ENCODE peak calls at places on chromosomes 12 and 14, in ten cellular contexts. One of them, this sample, is unnamed.

GRCh38 chr12:127272864-127273263 is 994.1 kb upstream of the TMEM132C start:
- DNase-seq in Right ventricle myocardium superior: no peak
- DNase-seq in ureter: no peak
- DNase-seq in DND-41: no peak
- DNase-seq in hepatic stellate cell: peak; percentile 24
- DNase-seq in AG09319: peak; percentile 46
- DNase-seq in PC-9: no peak
- DNase-seq in naive B cell: no peak
- DNase-seq in activated CD4-positive, alpha-beta T cell treated with anti-CD3 and anti-CD28 coated beads for 1 hour: no peak
- DNase-seq in testis: no peak
- DNase-seq in this sample: peak; percentile 59

GRCh38 chr12:26680724-26681455 is 152.1 kb downstream of the ITPR2 start:
- DNase-seq in Right ventricle myocardium superior: no peak
- DNase-seq in ureter: no peak
- DNase-seq in DND-41: no peak
- DNase-seq in hepatic stellate cell: no peak
- DNase-seq in AG09319: peak; percentile 8
- DNase-seq in PC-9: no peak
- DNase-seq in naive B cell: no peak
- DNase-seq in activated CD4-positive, alpha-beta T cell treated with anti-CD3 and anti-CD28 coated beads for 1 hour: no peak
- DNase-seq in testis: no peak
- DNase-seq in this sample: no peak

GRCh38 chr12:47885012-47885501 is 19.7 kb downstream of the VDR start:
- DNase-seq in Right ventricle myocardium superior: no peak
- DNase-seq in ureter: no peak
- DNase-seq in DND-41: no peak
- DNase-seq in hepatic stellate cell: no peak
- DNase-seq in AG09319: no peak
- DNase-seq in PC-9: no peak
- DNase-seq in naive B cell: no peak
- DNase-seq in activated CD4-positive, alpha-beta T cell treated with anti-CD3 and anti-CD28 coated beads for 1 hour: no peak
- DNase-seq in testis: no peak
- DNase-seq in this sample: no peak

GRCh38 chr12:56863789-56864188 is 70.4 kb downstream of the SDR9C7 start:
- DNase-seq in Right ventricle myocardium superior: no peak
- DNase-seq in ureter: no peak
- DNase-seq in DND-41: no peak
- DNase-seq in hepatic stellate cell: no peak
- DNase-seq in AG09319: no peak
- DNase-seq in PC-9: no peak
- DNase-seq in naive B cell: no peak
- DNase-seq in activated CD4-positive, alpha-beta T cell treated with anti-CD3 and anti-CD28 coated beads for 1 hour: no peak
- DNase-seq in testis: no peak
- DNase-seq in this sample: no peak

GRCh38 chr12:124702736-124703135 is 135.3 kb upstream of the NCOR2 start:
- DNase-seq in Right ventricle myocardium superior: no peak
- DNase-seq in ureter: no peak
- DNase-seq in DND-41: no peak
- DNase-seq in hepatic stellate cell: no peak
- DNase-seq in AG09319: no peak
- DNase-seq in PC-9: no peak
- DNase-seq in naive B cell: no peak
- DNase-seq in activated CD4-positive, alpha-beta T cell treated with anti-CD3 and anti-CD28 coated beads for 1 hour: no peak
- DNase-seq in testis: no peak
- DNase-seq in this sample: no peak

GRCh38 chr12:92926549-92926948 is 2.5 kb downstream of the EEA1 start:
- DNase-seq in Right ventricle myocardium superior: no peak
- DNase-seq in ureter: no peak
- DNase-seq in DND-41: no peak
- DNase-seq in hepatic stellate cell: no peak
- DNase-seq in AG09319: no peak
- DNase-seq in PC-9: no peak
- DNase-seq in naive B cell: no peak
- DNase-seq in activated CD4-positive, alpha-beta T cell treated with anti-CD3 and anti-CD28 coated beads for 1 hour: no peak
- DNase-seq in testis: no peak
- DNase-seq in this sample: no peak

GRCh38 chr12:102702447-102703114 is 214.5 kb downstream of the PAH start:
- DNase-seq in Right ventricle myocardium superior: peak; percentile 33
- DNase-seq in ureter: peak; percentile 46
- DNase-seq in DND-41: peak; percentile 27
- DNase-seq in hepatic stellate cell: peak; percentile 26
- DNase-seq in AG09319: peak; percentile 51
- DNase-seq in PC-9: peak; percentile 39
- DNase-seq in naive B cell: peak; percentile 20
- DNase-seq in activated CD4-positive, alpha-beta T cell treated with anti-CD3 and anti-CD28 coated beads for 1 hour: no peak
- DNase-seq in testis: peak; percentile 88
- DNase-seq in this sample: no peak

GRCh38 chr12:80419660-80420059 is 24.4 kb upstream of the PTPRQ start:
- DNase-seq in Right ventricle myocardium superior: no peak
- DNase-seq in ureter: no peak
- DNase-seq in DND-41: no peak
- DNase-seq in hepatic stellate cell: no peak
- DNase-seq in AG09319: peak; percentile 10
- DNase-seq in PC-9: no peak
- DNase-seq in naive B cell: no peak
- DNase-seq in activated CD4-positive, alpha-beta T cell treated with anti-CD3 and anti-CD28 coated beads for 1 hour: no peak
- DNase-seq in testis: no peak
- DNase-seq in this sample: no peak

GRCh38 chr12:124484067-124484466 is 83.3 kb downstream of the NCOR2 start:
- DNase-seq in Right ventricle myocardium superior: peak; percentile 35
- DNase-seq in ureter: no peak
- DNase-seq in DND-41: no peak
- DNase-seq in hepatic stellate cell: no peak
- DNase-seq in AG09319: no peak
- DNase-seq in PC-9: no peak
- DNase-seq in naive B cell: no peak
- DNase-seq in activated CD4-positive, alpha-beta T cell treated with anti-CD3 and anti-CD28 coated beads for 1 hour: no peak
- DNase-seq in testis: no peak
- DNase-seq in this sample: no peak

GRCh38 chr14:87409401-87409800 is 583.6 kb downstream of the GALC start:
- DNase-seq in Right ventricle myocardium superior: no peak
- DNase-seq in ureter: no peak
- DNase-seq in DND-41: no peak
- DNase-seq in hepatic stellate cell: no peak
- DNase-seq in AG09319: no peak
- DNase-seq in PC-9: no peak
- DNase-seq in naive B cell: no peak
- DNase-seq in activated CD4-positive, alpha-beta T cell treated with anti-CD3 and anti-CD28 coated beads for 1 hour: no peak
- DNase-seq in testis: no peak
- DNase-seq in this sample: no peak

GRCh38 chr14:70972107-70972976 is 65.1 kb downstream of the PCNX1 start:
- DNase-seq in Right ventricle myocardium superior: peak; percentile 76
- DNase-seq in ureter: peak; percentile 88
- DNase-seq in DND-41: peak; percentile 83
- DNase-seq in hepatic stellate cell: peak; percentile 26
- DNase-seq in AG09319: peak; percentile 75
- DNase-seq in PC-9: peak; percentile 61
- DNase-seq in naive B cell: peak; percentile 65
- DNase-seq in activated CD4-positive, alpha-beta T cell treated with anti-CD3 and anti-CD28 coated beads for 1 hour: peak; percentile 71
- DNase-seq in testis: peak; percentile 95
- DNase-seq in this sample: peak; percentile 89

GRCh38 chr12:726281-727140 is 25.9 kb upstream of the WNK1 start:
- DNase-seq in Right ventricle myocardium superior: no peak
- DNase-seq in ureter: no peak
- DNase-seq in DND-41: no peak
- DNase-seq in hepatic stellate cell: no peak
- DNase-seq in AG09319: no peak
- DNase-seq in PC-9: no peak
- DNase-seq in naive B cell: no peak
- DNase-seq in activated CD4-positive, alpha-beta T cell treated with anti-CD3 and anti-CD28 coated beads for 1 hour: no peak
- DNase-seq in testis: no peak
- DNase-seq in this sample: no peak

GRCh38 chr12:3445127-3445978 is 45.6 kb upstream of the PRMT8 start:
- DNase-seq in Right ventricle myocardium superior: no peak
- DNase-seq in ureter: no peak
- DNase-seq in DND-41: no peak
- DNase-seq in hepatic stellate cell: no peak
- DNase-seq in AG09319: no peak
- DNase-seq in PC-9: no peak
- DNase-seq in naive B cell: no peak
- DNase-seq in activated CD4-positive, alpha-beta T cell treated with anti-CD3 and anti-CD28 coated beads for 1 hour: no peak
- DNase-seq in testis: no peak
- DNase-seq in this sample: no peak

GRCh38 chr12:32217354-32218310 is 111.0 kb downstream of the BICD1 start:
- DNase-seq in Right ventricle myocardium superior: no peak
- DNase-seq in ureter: no peak
- DNase-seq in DND-41: no peak
- DNase-seq in hepatic stellate cell: peak; percentile 38
- DNase-seq in AG09319: peak; percentile 41
- DNase-seq in PC-9: no peak
- DNase-seq in naive B cell: no peak
- DNase-seq in activated CD4-positive, alpha-beta T cell treated with anti-CD3 and anti-CD28 coated beads for 1 hour: no peak
- DNase-seq in testis: no peak
- DNase-seq in this sample: no peak

GRCh38 chr12:22625671-22626251 is 790 bp downstream of the ETNK1 start:
- DNase-seq in Right ventricle myocardium superior: no peak
- DNase-seq in ureter: peak; percentile 46
- DNase-seq in DND-41: peak; percentile 46
- DNase-seq in hepatic stellate cell: peak; percentile 10
- DNase-seq in AG09319: no peak
- DNase-seq in PC-9: no peak
- DNase-seq in naive B cell: peak; percentile 25
- DNase-seq in activated CD4-positive, alpha-beta T cell treated with anti-CD3 and anti-CD28 coated beads for 1 hour: no peak
- DNase-seq in testis: peak; percentile 67
- DNase-seq in this sample: no peak

GRCh38 chr14:56333361-56334279 is 215.4 kb downstream of the PELI2 start:
- DNase-seq in Right ventricle myocardium superior: no peak
- DNase-seq in ureter: no peak
- DNase-seq in DND-41: peak; percentile 28
- DNase-seq in hepatic stellate cell: peak; percentile 66
- DNase-seq in AG09319: no peak
- DNase-seq in PC-9: peak; percentile 41
- DNase-seq in naive B cell: no peak
- DNase-seq in activated CD4-positive, alpha-beta T cell treated with anti-CD3 and anti-CD28 coated beads for 1 hour: no peak
- DNase-seq in testis: no peak
- DNase-seq in this sample: no peak

GRCh38 chr12:57044856-57045255 is 5.1 kb downstream of the MYO1A start:
- DNase-seq in Right ventricle myocardium superior: no peak
- DNase-seq in ureter: no peak
- DNase-seq in DND-41: no peak
- DNase-seq in hepatic stellate cell: no peak
- DNase-seq in AG09319: no peak
- DNase-seq in PC-9: no peak
- DNase-seq in naive B cell: no peak
- DNase-seq in activated CD4-positive, alpha-beta T cell treated with anti-CD3 and anti-CD28 coated beads for 1 hour: no peak
- DNase-seq in testis: no peak
- DNase-seq in this sample: no peak

GRCh38 chr14:104865631-104866441 is 768 bp downstream of the CEP170B start:
- DNase-seq in Right ventricle myocardium superior: peak; percentile 77
- DNase-seq in ureter: peak; percentile 71
- DNase-seq in DND-41: no peak
- DNase-seq in hepatic stellate cell: peak; percentile 85
- DNase-seq in AG09319: peak; percentile 24
- DNase-seq in PC-9: peak; percentile 54
- DNase-seq in naive B cell: no peak
- DNase-seq in activated CD4-positive, alpha-beta T cell treated with anti-CD3 and anti-CD28 coated beads for 1 hour: no peak
- DNase-seq in testis: peak; percentile 69
- DNase-seq in this sample: peak; percentile 86

GRCh38 chr14:20801726-20802125 is 918 bp downstream of the RNASE1 start:
- DNase-seq in Right ventricle myocardium superior: peak; percentile 56
- DNase-seq in ureter: no peak
- DNase-seq in DND-41: no peak
- DNase-seq in hepatic stellate cell: no peak
- DNase-seq in AG09319: no peak
- DNase-seq in PC-9: no peak
- DNase-seq in naive B cell: no peak
- DNase-seq in activated CD4-positive, alpha-beta T cell treated with anti-CD3 and anti-CD28 coated beads for 1 hour: no peak
- DNase-seq in testis: peak; percentile 58
- DNase-seq in this sample: no peak

GRCh38 chr12:126483145-126484068 is 1418.2 kb downstream of the AACS start:
- DNase-seq in Right ventricle myocardium superior: no peak
- DNase-seq in ureter: no peak
- DNase-seq in DND-41: no peak
- DNase-seq in hepatic stellate cell: no peak
- DNase-seq in AG09319: no peak
- DNase-seq in PC-9: peak; percentile 74
- DNase-seq in naive B cell: no peak
- DNase-seq in activated CD4-positive, alpha-beta T cell treated with anti-CD3 and anti-CD28 coated beads for 1 hour: no peak
- DNase-seq in testis: no peak
- DNase-seq in this sample: no peak

GRCh38 chr14:100019156-100019882 is 45.9 kb upstream of the EVL start:
- DNase-seq in Right ventricle myocardium superior: no peak
- DNase-seq in ureter: no peak
- DNase-seq in DND-41: peak; percentile 20
- DNase-seq in hepatic stellate cell: no peak
- DNase-seq in AG09319: no peak
- DNase-seq in PC-9: no peak
- DNase-seq in naive B cell: no peak
- DNase-seq in activated CD4-positive, alpha-beta T cell treated with anti-CD3 and anti-CD28 coated beads for 1 hour: no peak
- DNase-seq in testis: no peak
- DNase-seq in this sample: no peak

GRCh38 chr12:116528067-116528466 is 31.1 kb upstream of the MAP1LC3B2 start:
- DNase-seq in Right ventricle myocardium superior: no peak
- DNase-seq in ureter: no peak
- DNase-seq in DND-41: no peak
- DNase-seq in hepatic stellate cell: no peak
- DNase-seq in AG09319: no peak
- DNase-seq in PC-9: peak; percentile 95
- DNase-seq in naive B cell: no peak
- DNase-seq in activated CD4-positive, alpha-beta T cell treated with anti-CD3 and anti-CD28 coated beads for 1 hour: no peak
- DNase-seq in testis: no peak
- DNase-seq in this sample: no peak

GRCh38 chr14:94164685-94165431 is 9.3 kb upstream of the PPP4R4 start:
- DNase-seq in Right ventricle myocardium superior: no peak
- DNase-seq in ureter: no peak
- DNase-seq in DND-41: no peak
- DNase-seq in hepatic stellate cell: no peak
- DNase-seq in AG09319: no peak
- DNase-seq in PC-9: no peak
- DNase-seq in naive B cell: no peak
- DNase-seq in activated CD4-positive, alpha-beta T cell treated with anti-CD3 and anti-CD28 coated beads for 1 hour: no peak
- DNase-seq in testis: no peak
- DNase-seq in this sample: no peak

GRCh38 chr12:738712-739111 is 13.7 kb upstream of the WNK1 start:
- DNase-seq in Right ventricle myocardium superior: no peak
- DNase-seq in ureter: no peak
- DNase-seq in DND-41: no peak
- DNase-seq in hepatic stellate cell: no peak
- DNase-seq in AG09319: no peak
- DNase-seq in PC-9: no peak
- DNase-seq in naive B cell: no peak
- DNase-seq in activated CD4-positive, alpha-beta T cell treated with anti-CD3 and anti-CD28 coated beads for 1 hour: no peak
- DNase-seq in testis: no peak
- DNase-seq in this sample: no peak

GRCh38 chr12:46124132-46124847 is 133.9 kb upstream of the SCAF11 start:
- DNase-seq in Right ventricle myocardium superior: no peak
- DNase-seq in ureter: no peak
- DNase-seq in DND-41: no peak
- DNase-seq in hepatic stellate cell: peak; percentile 12
- DNase-seq in AG09319: no peak
- DNase-seq in PC-9: no peak
- DNase-seq in naive B cell: no peak
- DNase-seq in activated CD4-positive, alpha-beta T cell treated with anti-CD3 and anti-CD28 coated beads for 1 hour: no peak
- DNase-seq in testis: no peak
- DNase-seq in this sample: no peak

GRCh38 chr12:8087666-8088065 is 5.6 kb downstream of the NECAP1 start:
- DNase-seq in Right ventricle myocardium superior: no peak
- DNase-seq in ureter: no peak
- DNase-seq in DND-41: no peak
- DNase-seq in hepatic stellate cell: no peak
- DNase-seq in AG09319: no peak
- DNase-seq in PC-9: no peak
- DNase-seq in naive B cell: no peak
- DNase-seq in activated CD4-positive, alpha-beta T cell treated with anti-CD3 and anti-CD28 coated beads for 1 hour: no peak
- DNase-seq in testis: no peak
- DNase-seq in this sample: no peak

GRCh38 chr12:24954261-24954660 is 5.4 kb upstream of the BCAT1 start:
- DNase-seq in Right ventricle myocardium superior: no peak
- DNase-seq in ureter: no peak
- DNase-seq in DND-41: no peak
- DNase-seq in hepatic stellate cell: no peak
- DNase-seq in AG09319: no peak
- DNase-seq in PC-9: no peak
- DNase-seq in naive B cell: no peak
- DNase-seq in activated CD4-positive, alpha-beta T cell treated with anti-CD3 and anti-CD28 coated beads for 1 hour: no peak
- DNase-seq in testis: no peak
- DNase-seq in this sample: no peak

GRCh38 chr14:69901113-69901951 is 22.1 kb downstream of the SMOC1 start:
- DNase-seq in Right ventricle myocardium superior: peak; percentile 44
- DNase-seq in ureter: no peak
- DNase-seq in DND-41: no peak
- DNase-seq in hepatic stellate cell: no peak
- DNase-seq in AG09319: no peak
- DNase-seq in PC-9: no peak
- DNase-seq in naive B cell: no peak
- DNase-seq in activated CD4-positive, alpha-beta T cell treated with anti-CD3 and anti-CD28 coated beads for 1 hour: no peak
- DNase-seq in testis: no peak
- DNase-seq in this sample: no peak

This sample was measured in osteocyte.